ENCODE peak calls at places on chromosomes 1 and 21, in five cellular contexts. One of them, this sample, is unnamed.

GRCh38 chr21:43015906-43016540 is 41.7 kb downstream of the PKNOX1 start:
- DNase-seq in OCI-LY7: peak
- DNase-seq in non-pigmented ciliary epithelial cell: no peak
- DNase-seq in Calu3: no peak
- DNase-seq in cardiac muscle cell: no peak
- DNase-seq in this sample: no peak

GRCh38 chr21:42833439-42833815 is 45.9 kb downstream of the WDR4 start:
- DNase-seq in OCI-LY7: peak
- DNase-seq in non-pigmented ciliary epithelial cell: no peak
- DNase-seq in Calu3: peak
- DNase-seq in cardiac muscle cell: no peak
- DNase-seq in this sample: no peak

GRCh38 chr1:68904472-68904871 is 407.6 kb upstream of the DEPDC1 start:
- DNase-seq in OCI-LY7: no peak
- DNase-seq in non-pigmented ciliary epithelial cell: no peak
- DNase-seq in Calu3: no peak
- DNase-seq in cardiac muscle cell: peak
- DNase-seq in this sample: no peak

GRCh38 chr21:14533555-14534400 is 12.3 kb downstream of the SAMSN1 start:
- DNase-seq in OCI-LY7: no peak
- DNase-seq in non-pigmented ciliary epithelial cell: peak
- DNase-seq in Calu3: peak
- DNase-seq in cardiac muscle cell: peak
- DNase-seq in this sample: no peak

GRCh38 chr1:162560303-162561036 is 1.1 kb upstream of the UAP1 start:
- DNase-seq in OCI-LY7: peak
- DNase-seq in non-pigmented ciliary epithelial cell: no peak
- DNase-seq in Calu3: no peak
- DNase-seq in cardiac muscle cell: peak
- DNase-seq in this sample: no peak

GRCh38 chr1:32372149-32372756 is 9.9 kb downstream of the TSSK3 start:
- DNase-seq in OCI-LY7: peak
- DNase-seq in non-pigmented ciliary epithelial cell: no peak
- DNase-seq in Calu3: no peak
- DNase-seq in cardiac muscle cell: no peak
- DNase-seq in this sample: no peak

GRCh38 chr1:17333081-17333480 is 25.1 kb downstream of the PADI4 start:
- DNase-seq in OCI-LY7: no peak
- DNase-seq in non-pigmented ciliary epithelial cell: no peak
- DNase-seq in Calu3: no peak
- DNase-seq in cardiac muscle cell: no peak
- DNase-seq in this sample: no peak

GRCh38 chr21:45149021-45149420 is 74.6 kb downstream of the ADARB1 start:
- DNase-seq in OCI-LY7: no peak
- DNase-seq in non-pigmented ciliary epithelial cell: no peak
- DNase-seq in Calu3: no peak
- DNase-seq in cardiac muscle cell: no peak
- DNase-seq in this sample: no peak

GRCh38 chr1:206674745-206675175 is 9.9 kb upstream of the MAPKAPK2 start:
- DNase-seq in OCI-LY7: no peak
- DNase-seq in non-pigmented ciliary epithelial cell: peak
- DNase-seq in Calu3: peak
- DNase-seq in cardiac muscle cell: peak
- DNase-seq in this sample: no peak

GRCh38 chr1:6171546-6172124 is 8.5 kb downstream of the CHD5 start:
- DNase-seq in OCI-LY7: peak
- DNase-seq in non-pigmented ciliary epithelial cell: no peak
- DNase-seq in Calu3: peak
- DNase-seq in cardiac muscle cell: no peak
- DNase-seq in this sample: no peak

GRCh38 chr1:171279234-171279633 is 30.9 kb downstream of the FMO1 start:
- DNase-seq in OCI-LY7: peak
- DNase-seq in non-pigmented ciliary epithelial cell: no peak
- DNase-seq in Calu3: no peak
- DNase-seq in cardiac muscle cell: no peak
- DNase-seq in this sample: no peak

GRCh38 chr1:225341642-225342041 is 86.2 kb downstream of the LBR start:
- DNase-seq in OCI-LY7: no peak
- DNase-seq in non-pigmented ciliary epithelial cell: no peak
- DNase-seq in Calu3: no peak
- DNase-seq in cardiac muscle cell: no peak
- DNase-seq in this sample: no peak

GRCh38 chr1:166999090-166999489 is 10.0 kb downstream of the MAEL start:
- DNase-seq in OCI-LY7: no peak
- DNase-seq in non-pigmented ciliary epithelial cell: peak
- DNase-seq in Calu3: no peak
- DNase-seq in cardiac muscle cell: peak
- DNase-seq in this sample: peak

This sample was measured in foreskin melanocyte.